ENCODE peak calls at places on chromosomes 6 and 20, in nine cellular contexts. Z, G, O, B, W, V, N, J and P are unnamed samples.

GRCh38 chr6:33439956-33440648 is 14.3 kb upstream of the ZBTB9 start:
- DNase-seq in Z (no peak), G (peak; percentile 38), O (no peak), B (no peak), W (no peak), V (no peak), N (no peak), J (no peak), P (no peak)

GRCh38 chr20:10115021-10115420 is 80.2 kb downstream of the ANKEF1 start:
- DNase-seq in Z (no peak), G (peak; percentile 79), O (no peak), B (no peak), W (no peak), V (no peak), N (no peak), J (peak; percentile 86), P (no peak)

GRCh38 chr20:46501961-46502360 is 11.4 kb downstream of the ZNF334 start:
- DNase-seq in Z (no peak), G (no peak), O (no peak), B (no peak), W (no peak), V (no peak), N (no peak), J (no peak), P (no peak)

GRCh38 chr6:129835691-129836090 is 25.4 kb downstream of the TMEM244 start:
- DNase-seq in Z (no peak), G (peak; percentile 79), O (no peak), B (no peak), W (no peak), V (no peak), N (no peak), J (no peak), P (no peak)

GRCh38 chr20:25669826-25670422 is 26.7 kb downstream of the ZNF337 start:
- DNase-seq in Z (no peak), G (peak; percentile 87), O (peak; percentile 6), B (no peak), W (no peak), V (no peak), N (no peak), J (peak; percentile 85), P (no peak)

GRCh38 chr6:117423754-117424153 is 2.0 kb downstream of the ROS1 start:
- DNase-seq in Z (no peak), G (no peak), O (no peak), B (no peak), W (no peak), V (no peak), N (no peak), J (no peak), P (peak; percentile 51)

GRCh38 chr6:158854214-158855101 is 35.3 kb upstream of the EZR start:
- DNase-seq in Z (no peak), G (peak; percentile 83), O (no peak), B (no peak), W (no peak), V (no peak), N (no peak), J (peak; percentile 41), P (no peak)

GRCh38 chr6:162736933-162737332 is 9.2 kb downstream of the PACRG start:
- DNase-seq in Z (no peak), G (no peak), O (no peak), B (no peak), W (no peak), V (peak; percentile 9), N (no peak), J (peak; percentile 9), P (no peak)

GRCh38 chr6:20575691-20576451 is 41.6 kb downstream of the CDKAL1 start:
- DNase-seq in Z (no peak), G (no peak), O (no peak), B (no peak), W (no peak), V (no peak), N (no peak), J (no peak), P (no peak)

GRCh38 chr6:169841251-169841650 is 89.8 kb downstream of the ERMARD start:
- DNase-seq in Z (no peak), G (no peak), O (no peak), B (no peak), W (no peak), V (no peak), N (no peak), J (no peak), P (no peak)

GRCh38 chr6:94462231-94462630 is 1042.9 kb upstream of the EPHA7 start:
- DNase-seq in Z (no peak), G (no peak), O (no peak), B (no peak), W (no peak), V (no peak), N (no peak), J (no peak), P (no peak)

GRCh38 chr6:89239338-89239737 is 22.2 kb upstream of the GABRR1 start:
- DNase-seq in Z (no peak), G (no peak), O (no peak), B (no peak), W (no peak), V (peak; percentile 25), N (no peak), J (no peak), P (no peak)
- TF ChIP-seq CTCF in Z (peak; percentile 48), G (peak; percentile 21), O (peak; percentile 51), B (no peak), W (no peak), V (no peak), N (peak; percentile 43), J (peak; percentile 41), P (no peak)

DNA sequence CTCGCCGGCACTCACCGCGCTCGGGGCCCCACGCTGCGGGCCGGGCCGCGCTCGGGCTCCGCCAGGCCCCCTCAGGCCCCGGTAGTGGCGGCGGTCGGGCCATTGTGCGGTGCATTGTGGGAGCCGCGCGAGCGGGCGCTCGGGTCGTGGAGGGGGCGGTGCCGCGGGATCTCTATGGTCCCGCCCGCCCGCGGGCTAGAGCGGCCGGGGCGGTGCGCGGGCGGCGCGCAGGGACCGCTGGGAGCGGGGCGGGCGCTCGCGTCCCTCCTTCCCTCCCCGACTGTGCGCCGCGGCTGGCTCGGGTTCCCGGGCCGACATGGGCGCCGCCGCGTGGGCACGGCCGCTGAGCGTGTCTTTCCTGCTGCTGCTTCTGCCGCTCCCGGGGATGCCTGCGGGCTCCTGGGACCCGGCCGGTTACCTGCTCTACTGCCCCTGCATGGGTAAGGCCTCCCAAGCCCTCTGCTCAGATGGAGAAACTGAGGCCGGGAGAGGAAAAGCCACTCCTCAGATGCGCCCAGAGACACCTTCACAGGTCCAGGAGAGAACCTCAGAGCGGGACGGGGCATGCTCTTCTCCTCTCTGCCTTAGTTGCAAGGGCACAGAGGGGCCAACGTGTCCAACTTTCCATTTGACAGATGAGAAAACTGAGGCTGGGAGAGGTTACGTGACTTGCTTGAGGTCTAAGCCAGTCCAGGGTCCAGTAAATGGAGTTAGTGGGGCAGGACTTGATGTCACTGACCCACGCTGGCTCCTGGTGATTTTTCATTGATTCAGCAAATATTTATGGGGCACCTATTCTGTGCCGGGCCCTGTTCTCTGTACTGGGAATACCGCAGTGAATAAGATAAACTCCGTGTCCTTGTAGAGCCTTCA is at the start of the genes PLAGL2 and POFUT1:
- DNase-seq in Z (peak; percentile 90), G (peak; percentile 82), O (peak; percentile 96), B (peak; percentile 36), W (peak; percentile 88), V (peak; percentile 93), N (peak; percentile 90), J (peak; percentile 85), P (peak; percentile 86)
- TF ChIP-seq CTCF in Z (peak; percentile 45), G (peak; percentile 31), O (peak; percentile 41), B (no peak), W (no peak), V (no peak), N (peak; percentile 30), J (no peak), P (peak; percentile 63)

GRCh38 chr20:59724457-59725366 is 120.4 kb downstream of the PHACTR3 start:
- DNase-seq in Z (no peak), G (no peak), O (no peak), B (no peak), W (no peak), V (no peak), N (no peak), J (no peak), P (no peak)

GRCh38 chr20:59725476-59726119 is 121.3 kb downstream of the PHACTR3 start:
- DNase-seq in Z (no peak), G (no peak), O (no peak), B (no peak), W (no peak), V (no peak), N (no peak), J (no peak), P (no peak)

GRCh38 chr20:59723607-59724456 is 119.5 kb downstream of the PHACTR3 start:
- DNase-seq in Z (no peak), G (no peak), O (no peak), B (no peak), W (no peak), V (no peak), N (no peak), J (no peak), P (peak; percentile 5)

GRCh38 chr20:59728722-59729430 is 124.5 kb downstream of the PHACTR3 start:
- DNase-seq in Z (no peak), G (no peak), O (no peak), B (no peak), W (no peak), V (no peak), N (no peak), J (no peak), P (no peak)

DNA sequence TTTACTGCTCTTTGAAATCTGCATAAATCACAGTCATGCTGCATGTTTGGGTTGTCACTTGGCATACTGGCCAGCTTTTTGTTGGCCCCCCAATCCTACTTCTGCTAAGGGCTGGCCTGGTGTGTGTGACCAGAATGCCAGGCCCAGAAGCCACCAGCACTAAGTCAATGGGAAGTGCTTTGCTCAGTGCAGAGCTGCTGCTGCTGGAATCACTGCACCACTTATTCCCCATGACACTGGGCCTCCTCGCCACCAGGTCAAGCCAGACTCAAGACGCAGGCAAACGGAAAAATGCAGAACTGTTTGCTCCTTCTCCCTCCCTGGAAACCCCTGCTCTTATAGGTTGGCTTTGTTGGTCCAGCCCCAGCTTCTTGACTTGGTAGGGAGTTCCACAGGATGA is 121.9 kb downstream of the PHACTR3 start:
- DNase-seq in Z (no peak), G (no peak), O (no peak), B (no peak), W (no peak), V (no peak), N (no peak), J (no peak), P (no peak)
- TF ChIP-seq CTCF in Z (no peak), G (no peak), O (no peak), B (no peak), W (no peak), V (no peak), N (no peak), J (no peak), P (no peak)

DNA sequence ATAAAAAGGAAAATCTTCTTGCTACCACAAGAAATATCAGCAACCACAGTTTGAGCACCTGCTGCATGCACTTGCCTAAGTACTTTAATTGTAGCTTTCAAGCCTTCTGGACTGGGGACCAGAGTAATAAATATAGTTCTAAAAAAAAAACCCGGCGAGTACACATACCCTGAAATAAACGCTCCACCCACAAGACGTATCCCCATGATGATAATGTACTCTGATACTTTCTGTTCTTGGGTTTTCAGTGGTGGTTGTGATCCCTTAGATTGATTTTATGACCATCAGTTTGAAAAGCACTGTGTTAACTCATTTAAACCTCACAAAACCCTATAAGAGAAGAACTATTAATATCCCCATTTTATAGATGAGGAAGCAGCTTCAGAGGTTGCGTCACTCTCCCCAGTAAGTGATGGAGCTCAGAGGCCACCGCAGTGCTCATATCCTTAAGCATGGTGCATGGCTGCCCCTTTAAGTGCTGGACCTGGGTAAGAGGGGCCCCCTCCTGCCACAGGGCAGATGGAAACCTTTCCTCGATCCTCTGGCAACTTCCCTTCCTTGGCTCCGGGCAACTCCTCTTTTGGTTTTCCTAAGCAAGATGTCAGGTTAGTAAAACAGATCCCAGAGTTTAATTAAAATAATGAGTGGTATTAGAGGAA is 67.3 kb downstream of the KCNB1 start:
- DNase-seq in Z (no peak), G (no peak), O (no peak), B (no peak), W (no peak), V (no peak), N (no peak), J (no peak), P (no peak)
- TF ChIP-seq CTCF in Z (no peak), G (no peak), O (no peak), B (no peak), W (no peak), V (no peak), N (no peak), J (no peak), P (no peak)